ENCODE peak calls at places on chromosome 20, in seven cellular contexts. One of them, this sample, is unnamed.

GRCh38 chr20:9508696-9509178 is 5.7 kb upstream of the LAMP5 start:
- DNase-seq in sigmoid colon: no peak
- DNase-seq in anterior cingulate cortex: no peak
- DNase-seq in stimulated activated CD4-positive, alpha-beta T cell treated with anti-CD3 and anti-CD28 coated beads, Interleukin-1b, Interleukin-23, amount 100 ng/mL, for 24 hours: no peak
- DNase-seq in left lung: peak; percentile 72
- DNase-seq in epithelial cell of esophagus: no peak
- DNase-seq in NCI-H1436: no peak
- DNase-seq in this sample: no peak

GRCh38 chr20:49821850-49822249 is 9.2 kb downstream of the SLC9A8 start:
- DNase-seq in sigmoid colon: no peak
- DNase-seq in anterior cingulate cortex: no peak
- DNase-seq in stimulated activated CD4-positive, alpha-beta T cell treated with anti-CD3 and anti-CD28 coated beads, Interleukin-1b, Interleukin-23, amount 100 ng/mL, for 24 hours: no peak
- DNase-seq in left lung: no peak
- DNase-seq in epithelial cell of esophagus: no peak
- DNase-seq in NCI-H1436: no peak
- DNase-seq in this sample: no peak

GRCh38 chr20:49973964-49974363 is 8.8 kb upstream of the SNAI1 start:
- DNase-seq in sigmoid colon: no peak
- DNase-seq in anterior cingulate cortex: no peak
- DNase-seq in stimulated activated CD4-positive, alpha-beta T cell treated with anti-CD3 and anti-CD28 coated beads, Interleukin-1b, Interleukin-23, amount 100 ng/mL, for 24 hours: no peak
- DNase-seq in left lung: no peak
- DNase-seq in epithelial cell of esophagus: no peak
- DNase-seq in NCI-H1436: no peak
- DNase-seq in this sample: no peak

GRCh38 chr20:57869951-57870315 is 160.1 kb upstream of the PMEPA1 start:
- DNase-seq in sigmoid colon: peak; percentile 44
- DNase-seq in anterior cingulate cortex: no peak
- DNase-seq in stimulated activated CD4-positive, alpha-beta T cell treated with anti-CD3 and anti-CD28 coated beads, Interleukin-1b, Interleukin-23, amount 100 ng/mL, for 24 hours: no peak
- DNase-seq in left lung: no peak
- DNase-seq in epithelial cell of esophagus: no peak
- DNase-seq in NCI-H1436: no peak
- DNase-seq in this sample: no peak

GRCh38 chr20:1803216-1804128 is 91.7 kb upstream of the SIRPA start:
- DNase-seq in sigmoid colon: peak; percentile 78
- DNase-seq in anterior cingulate cortex: peak; percentile 45
- DNase-seq in stimulated activated CD4-positive, alpha-beta T cell treated with anti-CD3 and anti-CD28 coated beads, Interleukin-1b, Interleukin-23, amount 100 ng/mL, for 24 hours: peak; percentile 12
- DNase-seq in left lung: peak; percentile 94
- DNase-seq in epithelial cell of esophagus: peak; percentile 73
- DNase-seq in NCI-H1436: no peak
- DNase-seq in this sample: peak; percentile 35

GRCh38 chr20:43669332-43669731 is 2.4 kb downstream of the MYBL2 start:
- DNase-seq in sigmoid colon: no peak
- DNase-seq in anterior cingulate cortex: no peak
- DNase-seq in stimulated activated CD4-positive, alpha-beta T cell treated with anti-CD3 and anti-CD28 coated beads, Interleukin-1b, Interleukin-23, amount 100 ng/mL, for 24 hours: no peak
- DNase-seq in left lung: no peak
- DNase-seq in epithelial cell of esophagus: peak; percentile 35
- DNase-seq in NCI-H1436: no peak
- DNase-seq in this sample: no peak

GRCh38 chr20:53263554-53264438 is 291.6 kb downstream of the TSHZ2 start:
- DNase-seq in sigmoid colon: no peak
- DNase-seq in anterior cingulate cortex: no peak
- DNase-seq in stimulated activated CD4-positive, alpha-beta T cell treated with anti-CD3 and anti-CD28 coated beads, Interleukin-1b, Interleukin-23, amount 100 ng/mL, for 24 hours: no peak
- DNase-seq in left lung: no peak
- DNase-seq in epithelial cell of esophagus: peak; percentile 8
- DNase-seq in NCI-H1436: no peak
- DNase-seq in this sample: no peak

GRCh38 chr20:45985573-45985972 is 13.6 kb upstream of the ZNF335 start:
- DNase-seq in sigmoid colon: peak; percentile 56
- DNase-seq in anterior cingulate cortex: no peak
- DNase-seq in stimulated activated CD4-positive, alpha-beta T cell treated with anti-CD3 and anti-CD28 coated beads, Interleukin-1b, Interleukin-23, amount 100 ng/mL, for 24 hours: no peak
- DNase-seq in left lung: no peak
- DNase-seq in epithelial cell of esophagus: peak; percentile 42
- DNase-seq in NCI-H1436: no peak
- DNase-seq in this sample: no peak

GRCh38 chr20:45445805-45446562 is 23.6 kb upstream of the WFDC2 start:
- DNase-seq in sigmoid colon: no peak
- DNase-seq in anterior cingulate cortex: no peak
- DNase-seq in stimulated activated CD4-positive, alpha-beta T cell treated with anti-CD3 and anti-CD28 coated beads, Interleukin-1b, Interleukin-23, amount 100 ng/mL, for 24 hours: no peak
- DNase-seq in left lung: no peak
- DNase-seq in epithelial cell of esophagus: peak; percentile 26
- DNase-seq in NCI-H1436: no peak
- DNase-seq in this sample: no peak

GRCh38 chr20:32021091-32021490 is 10.9 kb downstream of the CCM2L start:
- DNase-seq in sigmoid colon: no peak
- DNase-seq in anterior cingulate cortex: no peak
- DNase-seq in stimulated activated CD4-positive, alpha-beta T cell treated with anti-CD3 and anti-CD28 coated beads, Interleukin-1b, Interleukin-23, amount 100 ng/mL, for 24 hours: no peak
- DNase-seq in left lung: no peak
- DNase-seq in epithelial cell of esophagus: no peak
- DNase-seq in NCI-H1436: no peak
- DNase-seq in this sample: no peak

This sample was measured in GM18507.